ENCODE peak calls at places on chromosomes 11 and 22, in five cellular contexts. N, W, G, D and F are unnamed samples.

GRCh38 chr11:17401316-17401715 is 12.9 kb upstream of the KCNJ11 start:
- DNase-seq in N (no peak), W (no peak), G (no peak), D (no peak), F (no peak)

GRCh38 chr11:64449381-64450167 is 90.6 kb downstream of the RPS6KA4 start:
- DNase-seq in N (peak), W (peak), G (peak), D (peak), F (peak)

GRCh38 chr11:120499088-120499487 is 12.5 kb upstream of the GRIK4 start:
- DNase-seq in N (no peak), W (no peak), G (no peak), D (no peak), F (no peak)

GRCh38 chr11:105027671-105028070 is 4.7 kb upstream of the CASP5 start:
- DNase-seq in N (no peak), W (no peak), G (no peak), D (no peak), F (no peak)

GRCh38 chr11:96049426-96049825 is 125.5 kb upstream of the MTMR2 start:
- DNase-seq in N (no peak), W (no peak), G (no peak), D (no peak), F (peak)

GRCh38 chr11:66360406-66361073 is 11.0 kb downstream of the SLC29A2 start:
- DNase-seq in N (no peak), W (no peak), G (no peak), D (no peak), F (no peak)

GRCh38 chr11:40129276-40129675 is 1330.2 kb downstream of the LRRC4C start:
- DNase-seq in N (no peak), W (no peak), G (no peak), D (no peak), F (no peak)

GRCh38 chr22:22348127-22348814 is 103.7 kb downstream of the VPREB1 start:
- DNase-seq in N (no peak), W (peak), G (no peak), D (no peak), F (no peak)

GRCh38 chr11:35282226-35282882 is 137.0 kb downstream of the SLC1A2 start:
- DNase-seq in N (peak), W (no peak), G (no peak), D (no peak), F (no peak)

GRCh38 chr22:36285545-36285944 is 32.6 kb downstream of the APOL1 start:
- DNase-seq in N (no peak), W (no peak), G (no peak), D (no peak), F (no peak)

GRCh38 chr11:122883682-122883981 is 1.1 kb downstream of the JHY start:
- DNase-seq in N (no peak), W (no peak), G (no peak), D (no peak), F (no peak)

GRCh38 chr11:121575250-121575962 is 122.6 kb upstream of the SORL1-AS1 start:
- DNase-seq in N (peak), W (peak), G (no peak), D (no peak), F (peak)

GRCh38 chr22:43859176-43859575 is 3.1 kb downstream of the SULT4A1 start:
- DNase-seq in N (no peak), W (no peak), G (no peak), D (no peak), F (no peak)

GRCh38 chr11:68524681-68525080 is 64.1 kb downstream of the PPP6R3 start:
- DNase-seq in N (no peak), W (no peak), G (no peak), D (no peak), F (no peak)

GRCh38 chr11:105109855-105110750 is 29.5 kb downstream of the CARD18 start:
- DNase-seq in N (peak), W (no peak), G (no peak), D (no peak), F (no peak)

GRCh38 chr11:45904309-45904915 is 2.7 kb downstream of the FREY1 start:
- DNase-seq in N (no peak), W (no peak), G (no peak), D (no peak), F (no peak)

GRCh38 chr11:70788247-70789022 is 390.1 kb downstream of the CTTN start:
- DNase-seq in N (peak), W (no peak), G (no peak), D (no peak), F (peak)

GRCh38 chr22:32119568-32120235 is 39.4 kb downstream of the C22orf42 start:
- DNase-seq in N (no peak), W (no peak), G (no peak), D (no peak), F (no peak)

GRCh38 chr11:15327786-15328231 is 213.1 kb downstream of the INSC start:
- DNase-seq in N (peak), W (peak), G (peak), D (no peak), F (peak)

GRCh38 chr11:29029452-29029851 is 921.3 kb downstream of the METTL15 start:
- DNase-seq in N (no peak), W (no peak), G (no peak), D (no peak), F (no peak)